ENCODE peak calls at places on chromosomes 1 and 21, in eight cellular contexts. X, M, F, L, E, Z, Y and H are unnamed samples.

GRCh38 chr21:17925900-17926299 is 106.7 kb upstream of the C21orf91 start:
- DNase-seq in X (no peak), M (no peak), F (peak), L (no peak), E (no peak), Z (peak), Y (peak), H (no peak)

GRCh38 chr1:3012511-3013291 is 8.6 kb upstream of the ACTRT2 start:
- DNase-seq in X (no peak), M (no peak), F (no peak), L (peak), E (peak), Z (peak), Y (no peak), H (peak)

GRCh38 chr1:244834596-244835275 is 722 bp upstream of the COX20 start:
- DNase-seq in X (peak), M (peak), F (peak), L (no peak), E (peak), Z (peak), Y (peak), H (peak)

GRCh38 chr1:899636-900317 is 23.9 kb upstream of the SAMD11 start:
- DNase-seq in X (no peak), M (no peak), F (no peak), L (no peak), E (no peak), Z (no peak), Y (no peak), H (no peak)

GRCh38 chr1:45205000-45205909 is 1.1 kb downstream of the ZSWIM5 start:
- DNase-seq in X (no peak), M (no peak), F (peak), L (peak), E (peak), Z (peak), Y (peak), H (no peak)

GRCh38 chr1:50976111-50976889 is 6.3 kb downstream of the CDKN2C start:
- DNase-seq in X (no peak), M (no peak), F (no peak), L (no peak), E (no peak), Z (peak), Y (peak), H (no peak)

GRCh38 chr1:89310976-89311375 is 38.3 kb upstream of the GBP5 start:
- DNase-seq in X (no peak), M (no peak), F (no peak), L (no peak), E (no peak), Z (no peak), Y (no peak), H (no peak)

GRCh38 chr1:84571150-84571535 is 3.1 kb downstream of the CTBS start:
- DNase-seq in X (peak), M (no peak), F (peak), L (no peak), E (no peak), Z (peak), Y (no peak), H (no peak)

GRCh38 chr1:35576061-35576765 is 3.1 kb downstream of the TFAP2E start:
- DNase-seq in X (no peak), M (no peak), F (peak), L (no peak), E (no peak), Z (no peak), Y (no peak), H (no peak)

GRCh38 chr1:156949127-156949526 is 28.7 kb downstream of the LRRC71 start:
- DNase-seq in X (no peak), M (no peak), F (no peak), L (no peak), E (no peak), Z (no peak), Y (no peak), H (no peak)

GRCh38 chr1:154767315-154768240 is 102.5 kb downstream of the KCNN3 start:
- DNase-seq in X (peak), M (no peak), F (peak), L (peak), E (no peak), Z (no peak), Y (no peak), H (no peak)

GRCh38 chr1:162060314-162060713 is 9.2 kb upstream of the NOS1AP start:
- DNase-seq in X (no peak), M (no peak), F (no peak), L (no peak), E (no peak), Z (no peak), Y (no peak), H (no peak)

GRCh38 chr1:119737040-119737682 is 25.4 kb downstream of the PHGDH start:
- DNase-seq in X (peak), M (no peak), F (no peak), L (no peak), E (peak), Z (no peak), Y (no peak), H (no peak)

GRCh38 chr1:53291574-53291973 is 36.3 kb downstream of the LRP8 start:
- DNase-seq in X (no peak), M (no peak), F (no peak), L (no peak), E (no peak), Z (peak), Y (peak), H (no peak)
- TF ChIP-seq CTCF in X (no peak), M (no peak), F (peak), L (no peak), E (no peak), Z (peak), Y (no peak), H (no peak)

DNA sequence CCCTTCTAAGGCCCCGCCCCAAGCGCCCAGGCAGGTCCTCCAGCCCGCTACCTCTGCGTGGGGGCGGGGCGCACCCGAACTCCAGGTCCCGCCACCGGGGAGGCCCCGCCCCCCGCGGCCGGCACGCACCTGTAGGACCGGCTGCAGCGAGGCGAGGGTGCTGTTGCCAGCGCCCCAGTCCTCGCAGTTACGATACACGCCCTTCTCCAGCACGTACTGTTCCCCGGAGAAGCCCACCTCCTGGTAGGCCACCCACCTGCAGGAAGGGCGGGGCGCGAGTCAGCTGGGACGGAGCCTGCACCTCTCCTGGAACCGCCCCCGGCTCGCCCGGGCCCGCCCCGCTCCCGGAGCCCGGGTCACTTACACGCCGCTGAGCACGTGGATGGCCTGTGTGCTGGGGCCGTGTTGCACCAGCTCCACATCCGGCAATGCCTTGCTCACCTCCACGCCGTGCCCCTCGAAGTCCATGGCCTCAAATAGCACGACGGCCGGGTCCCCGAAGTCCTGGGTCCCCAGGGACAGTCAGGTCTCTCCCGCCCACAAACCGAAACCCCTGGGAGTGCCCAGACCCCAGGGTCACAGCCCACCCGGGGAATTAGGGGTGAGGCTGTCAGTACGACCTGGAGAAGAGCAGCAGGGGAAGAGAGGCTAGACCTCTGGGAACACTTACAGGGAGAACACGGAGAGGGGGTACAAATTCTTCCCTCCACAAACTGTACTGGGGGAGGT is 17.3 kb downstream of the CRYBG2 start:
- DNase-seq in X (peak), M (no peak), F (no peak), L (no peak), E (peak), Z (peak), Y (peak), H (no peak)
- TF ChIP-seq CTCF in X (no peak), M (no peak), F (no peak), L (no peak), E (no peak), Z (no peak), Y (no peak), H (no peak)

GRCh38 chr1:61687901-61688300 is 37.0 kb downstream of the TM2D1 start:
- DNase-seq in X (peak), M (no peak), F (peak), L (no peak), E (no peak), Z (peak), Y (no peak), H (no peak)

DNA sequence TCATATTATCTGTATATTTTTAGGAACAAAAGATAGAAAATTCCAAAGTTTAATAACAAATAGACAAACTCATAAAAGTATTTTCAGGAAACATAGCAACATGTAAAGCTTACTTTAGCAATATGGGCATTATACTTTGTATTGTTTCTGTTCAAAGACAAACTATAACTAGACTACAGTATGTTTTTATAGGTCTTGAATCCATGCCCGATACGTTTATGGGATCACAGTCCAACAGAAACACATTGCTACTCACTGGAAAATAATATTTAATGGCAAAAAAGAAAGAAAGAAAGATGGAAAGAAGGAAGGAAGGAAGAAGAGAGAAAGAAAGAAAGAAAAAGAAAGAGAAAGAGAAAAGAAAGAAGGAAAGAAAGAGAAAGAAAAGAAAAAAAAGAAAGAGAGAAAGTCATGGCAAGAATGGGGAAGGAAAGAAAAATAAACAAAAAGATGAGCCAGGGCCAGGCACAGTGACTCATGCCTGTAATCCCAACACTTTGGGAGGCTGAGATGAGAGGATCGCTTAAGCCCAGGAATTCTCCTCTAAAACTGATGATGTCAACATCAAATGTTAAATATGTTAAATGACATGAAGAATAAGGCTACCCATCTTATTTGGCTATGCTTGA is 32.7 kb downstream of the TM2D1 start:
- DNase-seq in X (peak), M (no peak), F (peak), L (no peak), E (no peak), Z (peak), Y (no peak), H (no peak)
- TF ChIP-seq CTCF in X (no peak), M (no peak), F (no peak), L (no peak), E (no peak), Z (no peak), Y (no peak), H (no peak)

GRCh38 chr1:21887796-21888195 is 49.3 kb downstream of the HSPG2 start:
- DNase-seq in X (no peak), M (no peak), F (no peak), L (no peak), E (no peak), Z (no peak), Y (no peak), H (no peak)

GRCh38 chr1:21886486-21887215 is 50.5 kb downstream of the HSPG2 start:
- DNase-seq in X (no peak), M (no peak), F (no peak), L (no peak), E (peak), Z (no peak), Y (no peak), H (no peak)

GRCh38 chr1:21888500-21888899 is 48.6 kb downstream of the HSPG2 start:
- DNase-seq in X (no peak), M (no peak), F (no peak), L (no peak), E (no peak), Z (no peak), Y (no peak), H (no peak)

GRCh38 chr1:21885236-21886037 is 51.7 kb downstream of the HSPG2 start:
- DNase-seq in X (no peak), M (no peak), F (no peak), L (no peak), E (no peak), Z (no peak), Y (no peak), H (no peak)

DNA sequence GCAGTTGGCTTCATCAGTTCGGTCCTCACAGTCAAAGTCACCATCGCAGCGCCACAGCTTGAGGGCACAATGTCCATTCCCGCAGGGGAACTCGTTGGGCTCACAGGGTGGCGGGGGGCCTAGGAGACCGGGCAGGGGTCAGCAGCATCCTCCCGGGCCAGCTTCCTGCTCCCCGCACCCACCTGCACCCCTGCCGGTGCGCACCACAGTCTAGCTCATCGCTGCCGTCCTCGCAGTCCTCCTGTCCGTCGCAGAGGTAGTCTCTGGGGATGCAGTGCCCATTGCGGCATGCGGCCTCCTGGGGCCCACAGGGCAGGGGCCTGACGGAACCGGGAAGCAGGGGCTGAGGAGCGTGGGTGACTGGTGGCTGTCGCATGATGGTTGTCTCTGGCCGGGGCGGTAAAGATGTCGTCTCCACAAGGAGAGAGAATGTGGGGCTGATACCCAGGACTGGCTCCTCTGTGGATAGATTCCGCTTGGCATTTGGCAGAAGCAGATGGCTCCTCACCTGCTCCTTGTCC is 49.8 kb downstream of the HSPG2 start:
- DNase-seq in X (no peak), M (no peak), F (no peak), L (no peak), E (no peak), Z (no peak), Y (no peak), H (no peak)
- TF ChIP-seq CTCF in X (no peak), M (no peak), F (no peak), L (no peak), E (no peak), Z (no peak), Y (no peak), H (no peak)

GRCh38 chr1:87897486-87897885 is 568.8 kb downstream of the LMO4 start:
- DNase-seq in X (no peak), M (no peak), F (no peak), L (no peak), E (no peak), Z (no peak), Y (no peak), H (no peak)

GRCh38 chr1:87894041-87894440 is 565.4 kb downstream of the LMO4 start:
- DNase-seq in X (no peak), M (no peak), F (no peak), L (no peak), E (no peak), Z (no peak), Y (no peak), H (no peak)

GRCh38 chr1:87899746-87900145 is 571.1 kb downstream of the LMO4 start:
- DNase-seq in X (no peak), M (no peak), F (no peak), L (no peak), E (no peak), Z (no peak), Y (no peak), H (no peak)

GRCh38 chr1:87902830-87903614 is 574.3 kb downstream of the LMO4 start:
- DNase-seq in X (no peak), M (no peak), F (peak), L (peak), E (no peak), Z (peak), Y (peak), H (no peak)

DNA sequence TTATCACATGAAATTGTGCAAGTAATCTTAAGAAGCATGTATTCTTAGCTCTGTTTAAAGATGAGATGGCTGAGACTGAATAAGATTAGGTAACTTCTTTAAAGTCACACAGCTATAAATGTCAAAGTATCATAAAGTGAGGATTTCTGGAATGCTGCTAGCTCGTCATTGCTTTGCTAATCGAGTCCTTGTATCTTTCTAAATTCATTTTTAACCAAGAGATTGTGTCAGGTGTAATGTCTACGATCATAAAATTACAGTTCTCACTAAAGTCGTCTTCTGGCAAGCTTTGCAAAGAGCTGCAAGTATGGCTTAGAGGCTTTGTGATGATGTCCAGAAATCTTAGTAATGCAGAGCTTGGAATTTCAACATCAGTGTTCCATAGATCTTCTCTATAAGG is 569.7 kb downstream of the LMO4 start:
- DNase-seq in X (no peak), M (no peak), F (no peak), L (no peak), E (no peak), Z (no peak), Y (no peak), H (no peak)
- TF ChIP-seq CTCF in X (no peak), M (no peak), F (no peak), L (no peak), E (no peak), Z (no peak), Y (no peak), H (no peak)

GRCh38 chr1:164510435-164510834 is 48.5 kb upstream of the PBX1 start:
- DNase-seq in X (no peak), M (no peak), F (peak), L (no peak), E (no peak), Z (peak), Y (no peak), H (no peak)
- TF ChIP-seq CTCF in X (peak), M (no peak), F (peak), L (no peak), E (peak), Z (peak), Y (no peak), H (no peak)